ENCODE peak calls at places on chromosome 15, in four cellular contexts. M is AML-193; H is EH; O is CD4-positive, alpha-beta T cell. Y is an unnamed sample.

GRCh38 chr15:80576519-80577090 is 118.5 kb upstream of the ABHD17C start:
- DNase-seq in O (no peak), M (no peak), H (no peak), Y (no peak)

GRCh38 chr15:75237316-75237982 is 20.7 kb upstream of the GOLGA6C start:
- DNase-seq in M (no peak), O (no peak), H (no peak), Y (no peak)

GRCh38 chr15:57085267-57085666 is 166.8 kb downstream of the TCF12 start:
- DNase-seq in M (no peak), H (no peak), O (no peak), Y (no peak)

GRCh38 chr15:79432345-79433311 is 492 bp downstream of the MINAR1 start:
- DNase-seq in M (no peak), O (no peak), H (no peak), Y (no peak)

GRCh38 chr15:33200903-33201302 is 6.4 kb upstream of the FMN1 start:
- DNase-seq in H (no peak), O (no peak), M (no peak), Y (no peak)

GRCh38 chr15:70376929-70377691 is 279.4 kb upstream of the TLE3 start:
- DNase-seq in M (no peak), H (peak), O (no peak), Y (peak)

GRCh38 chr15:52529289-52529929 is 729 bp upstream of the MYO5A start:
- DNase-seq in O (peak), H (no peak), M (no peak), Y (no peak)

GRCh38 chr15:57865294-57865693 is 158.8 kb downstream of the POLR2M start:
- DNase-seq in O (no peak), H (no peak), M (no peak), Y (no peak)

GRCh38 chr15:78177447-78177873 is 28.3 kb downstream of the IDH3A start:
- DNase-seq in O (peak), M (no peak), H (peak), Y (peak)

GRCh38 chr15:97836003-97836402 is 124.5 kb upstream of the ARRDC4 start:
- DNase-seq in M (no peak), O (no peak), H (no peak), Y (no peak)

Y was measured in OCI-M1.